ENCODE peak calls at places on chromosome 5, in five cellular contexts. One of them, this sample, is unnamed.

GRCh38 chr5:135883441-135883840 is 12.2 kb downstream of the IL9 start:
- DNase-seq in GM23248: no peak
- DNase-seq in astrocyte of the spinal cord: no peak
- DNase-seq in cardiac muscle cell: no peak
- DNase-seq in foreskin fibroblast: no peak
- DNase-seq in this sample: no peak

GRCh38 chr5:39177629-39177959 is 41.8 kb downstream of the FYB1 start:
- DNase-seq in GM23248: no peak
- DNase-seq in astrocyte of the spinal cord: no peak
- DNase-seq in foreskin fibroblast: no peak
- DNase-seq in cardiac muscle cell: no peak
- DNase-seq in this sample: no peak

GRCh38 chr5:7742241-7742656 is 108.7 kb downstream of the CFAP90 start:
- DNase-seq in astrocyte of the spinal cord: peak; percentile 47
- DNase-seq in foreskin fibroblast: no peak
- DNase-seq in cardiac muscle cell: no peak
- DNase-seq in GM23248: peak; percentile 33
- DNase-seq in this sample: peak; percentile 44

GRCh38 chr5:27855491-27855890 is 817.1 kb upstream of the CDH9 start:
- DNase-seq in cardiac muscle cell: peak; percentile 8
- DNase-seq in foreskin fibroblast: no peak
- DNase-seq in astrocyte of the spinal cord: peak; percentile 44
- DNase-seq in GM23248: no peak
- DNase-seq in this sample: no peak

GRCh38 chr5:125695994-125696679 is 727.1 kb upstream of the GRAMD2B start:
- DNase-seq in astrocyte of the spinal cord: peak; percentile 70
- DNase-seq in cardiac muscle cell: peak; percentile 53
- DNase-seq in foreskin fibroblast: peak; percentile 38
- DNase-seq in GM23248: peak; percentile 7
- DNase-seq in this sample: no peak

GRCh38 chr5:171647043-171647899 is 138.3 kb upstream of the SMIM23 start:
- DNase-seq in foreskin fibroblast: peak; percentile 8
- DNase-seq in astrocyte of the spinal cord: peak; percentile 81
- DNase-seq in cardiac muscle cell: peak; percentile 65
- DNase-seq in GM23248: peak; percentile 42
- DNase-seq in this sample: peak; percentile 83

GRCh38 chr5:138724470-138725146 is 28.6 kb upstream of the CTNNA1 start:
- DNase-seq in foreskin fibroblast: no peak
- DNase-seq in cardiac muscle cell: peak; percentile 50
- DNase-seq in GM23248: peak; percentile 70
- DNase-seq in astrocyte of the spinal cord: no peak
- DNase-seq in this sample: peak; percentile 63

GRCh38 chr5:53355930-53356329 is 124.5 kb upstream of the FST start:
- DNase-seq in GM23248: no peak
- DNase-seq in cardiac muscle cell: no peak
- DNase-seq in astrocyte of the spinal cord: no peak
- DNase-seq in foreskin fibroblast: no peak
- DNase-seq in this sample: no peak

GRCh38 chr5:17113174-17113941 is 104.1 kb upstream of the BASP1 start:
- DNase-seq in foreskin fibroblast: peak; percentile 80
- DNase-seq in cardiac muscle cell: peak; percentile 43
- DNase-seq in astrocyte of the spinal cord: peak; percentile 80
- DNase-seq in GM23248: peak; percentile 88
- DNase-seq in this sample: peak; percentile 57

GRCh38 chr5:132260051-132260450 is 2.6 kb downstream of the PDLIM4 start:
- DNase-seq in GM23248: peak; percentile 71
- DNase-seq in foreskin fibroblast: no peak
- DNase-seq in cardiac muscle cell: no peak
- DNase-seq in astrocyte of the spinal cord: peak; percentile 49
- DNase-seq in this sample: no peak

GRCh38 chr5:142747034-142747433 is 23.1 kb upstream of the ARHGAP26 start:
- DNase-seq in astrocyte of the spinal cord: no peak
- DNase-seq in GM23248: peak; percentile 83
- DNase-seq in foreskin fibroblast: peak; percentile 31
- DNase-seq in cardiac muscle cell: peak; percentile 71
- DNase-seq in this sample: no peak

GRCh38 chr5:126106032-126106431 is 317.2 kb upstream of the GRAMD2B start:
- DNase-seq in GM23248: peak; percentile 65
- DNase-seq in foreskin fibroblast: no peak
- DNase-seq in astrocyte of the spinal cord: no peak
- DNase-seq in cardiac muscle cell: no peak
- DNase-seq in this sample: no peak

GRCh38 chr5:157971466-157972324 is 112.8 kb upstream of the CLINT1 start:
- DNase-seq in cardiac muscle cell: peak; percentile 45
- DNase-seq in GM23248: peak; percentile 35
- DNase-seq in astrocyte of the spinal cord: no peak
- DNase-seq in foreskin fibroblast: no peak
- DNase-seq in this sample: peak; percentile 17

GRCh38 chr5:18197734-18198133 is 563.5 kb downstream of the TAF11L14 start:
- DNase-seq in astrocyte of the spinal cord: no peak
- DNase-seq in cardiac muscle cell: no peak
- DNase-seq in foreskin fibroblast: no peak
- DNase-seq in GM23248: no peak
- DNase-seq in this sample: no peak

GRCh38 chr5:143142596-143143435 is 260.7 kb downstream of the NR3C1 start:
- DNase-seq in astrocyte of the spinal cord: peak; percentile 29
- DNase-seq in foreskin fibroblast: no peak
- DNase-seq in cardiac muscle cell: peak; percentile 85
- DNase-seq in GM23248: peak; percentile 34
- DNase-seq in this sample: peak; percentile 59

GRCh38 chr5:59569158-59569557 is 324.4 kb downstream of the PDE4D start:
- DNase-seq in cardiac muscle cell: no peak
- DNase-seq in astrocyte of the spinal cord: no peak
- DNase-seq in GM23248: no peak
- DNase-seq in foreskin fibroblast: no peak
- DNase-seq in this sample: no peak

GRCh38 chr5:179731791-179732411 is 721 bp upstream of the MAML1 start:
- DNase-seq in cardiac muscle cell: peak; percentile 90
- DNase-seq in astrocyte of the spinal cord: no peak
- DNase-seq in GM23248: peak; percentile 94
- DNase-seq in foreskin fibroblast: peak; percentile 83
- DNase-seq in this sample: peak; percentile 53

GRCh38 chr5:142014911-142015584 is 2.2 kb upstream of the GNPDA1 start:
- DNase-seq in GM23248: peak; percentile 79
- DNase-seq in foreskin fibroblast: peak; percentile 28
- DNase-seq in cardiac muscle cell: peak; percentile 64
- DNase-seq in astrocyte of the spinal cord: peak; percentile 80
- DNase-seq in this sample: no peak

GRCh38 chr5:101278011-101278687 is 375.1 kb upstream of the ST8SIA4 start:
- DNase-seq in GM23248: peak; percentile 74
- DNase-seq in astrocyte of the spinal cord: peak; percentile 35
- DNase-seq in foreskin fibroblast: no peak
- DNase-seq in cardiac muscle cell: no peak
- DNase-seq in this sample: no peak

GRCh38 chr5:59786271-59786805 is 107.2 kb downstream of the PDE4D start:
- DNase-seq in foreskin fibroblast: peak; percentile 81
- DNase-seq in GM23248: peak; percentile 94
- DNase-seq in cardiac muscle cell: peak; percentile 79
- DNase-seq in astrocyte of the spinal cord: peak; percentile 87
- DNase-seq in this sample: peak; percentile 51

GRCh38 chr5:80238778-80239679 is 16.8 kb downstream of the SERINC5 start:
- DNase-seq in astrocyte of the spinal cord: peak; percentile 81
- DNase-seq in foreskin fibroblast: peak; percentile 57
- DNase-seq in GM23248: peak; percentile 68
- DNase-seq in cardiac muscle cell: peak; percentile 75
- DNase-seq in this sample: peak; percentile 68

GRCh38 chr5:143898381-143898780 is 86.4 kb downstream of the HMHB1 start:
- DNase-seq in astrocyte of the spinal cord: no peak
- DNase-seq in GM23248: no peak
- DNase-seq in foreskin fibroblast: no peak
- DNase-seq in cardiac muscle cell: no peak
- DNase-seq in this sample: no peak

GRCh38 chr5:43639566-43639965 is 36.6 kb downstream of the NNT start:
- DNase-seq in foreskin fibroblast: no peak
- DNase-seq in cardiac muscle cell: no peak
- DNase-seq in GM23248: no peak
- DNase-seq in astrocyte of the spinal cord: no peak
- DNase-seq in this sample: no peak

GRCh38 chr5:34555699-34556513 is 100.2 kb upstream of the RAI14 start:
- DNase-seq in astrocyte of the spinal cord: no peak
- DNase-seq in GM23248: no peak
- DNase-seq in foreskin fibroblast: no peak
- DNase-seq in cardiac muscle cell: no peak
- DNase-seq in this sample: no peak

GRCh38 chr5:148267972-148268371 is 622 bp upstream of the SPINK13 start:
- DNase-seq in astrocyte of the spinal cord: no peak
- DNase-seq in cardiac muscle cell: peak; percentile 4
- DNase-seq in foreskin fibroblast: no peak
- DNase-seq in GM23248: no peak
- DNase-seq in this sample: no peak

GRCh38 chr5:68489556-68489955 is 274.0 kb downstream of the PIK3R1 start:
- DNase-seq in astrocyte of the spinal cord: no peak
- DNase-seq in GM23248: no peak
- DNase-seq in cardiac muscle cell: no peak
- DNase-seq in foreskin fibroblast: no peak
- DNase-seq in this sample: no peak

GRCh38 chr5:96226941-96227552 is 206.0 kb downstream of the PCSK1 start:
- DNase-seq in cardiac muscle cell: peak; percentile 96
- DNase-seq in foreskin fibroblast: peak; percentile 94
- DNase-seq in GM23248: peak; percentile 95
- DNase-seq in astrocyte of the spinal cord: peak; percentile 95
- DNase-seq in this sample: peak; percentile 97

GRCh38 chr5:132915681-132916080 is 42.2 kb downstream of the LEAP2 start:
- DNase-seq in foreskin fibroblast: peak; percentile 9
- DNase-seq in cardiac muscle cell: peak; percentile 6
- DNase-seq in astrocyte of the spinal cord: no peak
- DNase-seq in GM23248: peak; percentile 28
- DNase-seq in this sample: peak; percentile 20

GRCh38 chr5:175384724-175385552 is 59.0 kb downstream of the DRD1 start:
- DNase-seq in GM23248: no peak
- DNase-seq in cardiac muscle cell: no peak
- DNase-seq in astrocyte of the spinal cord: peak; percentile 19
- DNase-seq in foreskin fibroblast: no peak
- DNase-seq in this sample: no peak

GRCh38 chr5:79961731-79962579 is 29.1 kb downstream of the MTX3 start:
- DNase-seq in foreskin fibroblast: no peak
- DNase-seq in astrocyte of the spinal cord: no peak
- DNase-seq in GM23248: no peak
- DNase-seq in cardiac muscle cell: no peak
- DNase-seq in this sample: no peak

GRCh38 chr5:134146651-134147544 is 29.9 kb downstream of the SKP1 start:
- DNase-seq in cardiac muscle cell: no peak
- DNase-seq in astrocyte of the spinal cord: no peak
- DNase-seq in GM23248: peak; percentile 21
- DNase-seq in foreskin fibroblast: no peak
- DNase-seq in this sample: no peak

GRCh38 chr5:91848453-91848852 is 465.3 kb upstream of the ARRDC3 start:
- DNase-seq in astrocyte of the spinal cord: peak; percentile 94
- DNase-seq in cardiac muscle cell: peak; percentile 45
- DNase-seq in foreskin fibroblast: peak; percentile 82
- DNase-seq in GM23248: peak; percentile 76
- DNase-seq in this sample: peak; percentile 32

GRCh38 chr5:123084730-123085605 is 4.1 kb upstream of the PRDM6 start:
- DNase-seq in foreskin fibroblast: no peak
- DNase-seq in cardiac muscle cell: no peak
- DNase-seq in GM23248: no peak
- DNase-seq in astrocyte of the spinal cord: no peak
- DNase-seq in this sample: no peak
- H3K4me3 ChIP-seq in foreskin fibroblast: no peak overlapping the region
- H3K4me3 ChIP-seq in cardiac muscle cell: no peak overlapping the region
- H3K4me3 ChIP-seq in GM23248: no peak overlapping the region
- H3K4me3 ChIP-seq in astrocyte of the spinal cord: no peak overlapping the region
- H3K4me3 ChIP-seq in this sample: no peak overlapping the region

GRCh38 chr5:150158170-150158949 is 2.7 kb upstream of the PDGFRB start:
- DNase-seq in GM23248: peak; percentile 79
- DNase-seq in astrocyte of the spinal cord: peak; percentile 35
- DNase-seq in foreskin fibroblast: no peak
- DNase-seq in cardiac muscle cell: peak; percentile 69
- DNase-seq in this sample: no peak
- H3K4me3 ChIP-seq in GM23248: peak overlapping the region; percentile 9
- H3K4me3 ChIP-seq in astrocyte of the spinal cord: no peak overlapping the region
- H3K4me3 ChIP-seq in foreskin fibroblast: no peak overlapping the region
- H3K4me3 ChIP-seq in cardiac muscle cell: no peak overlapping the region
- H3K4me3 ChIP-seq in this sample: no peak overlapping the region

GRCh38 chr5:854966-855743 is 4.4 kb upstream of the ZDHHC11 start:
- DNase-seq in cardiac muscle cell: no peak
- DNase-seq in foreskin fibroblast: no peak
- DNase-seq in astrocyte of the spinal cord: no peak
- DNase-seq in GM23248: no peak
- DNase-seq in this sample: no peak
- H3K4me3 ChIP-seq in cardiac muscle cell: no peak overlapping the region
- H3K4me3 ChIP-seq in foreskin fibroblast: no peak overlapping the region
- H3K4me3 ChIP-seq in astrocyte of the spinal cord: no peak overlapping the region
- H3K4me3 ChIP-seq in GM23248: no peak overlapping the region
- H3K4me3 ChIP-seq in this sample: no peak overlapping the region

GRCh38 chr5:72557576-72558336 is 50.5 kb upstream of the ZNF366 start:
- DNase-seq in GM23248: no peak
- DNase-seq in foreskin fibroblast: no peak
- DNase-seq in astrocyte of the spinal cord: no peak
- DNase-seq in cardiac muscle cell: no peak
- DNase-seq in this sample: no peak

GRCh38 chr5:72556351-72557146 is 49.3 kb upstream of the ZNF366 start:
- DNase-seq in foreskin fibroblast: peak; percentile 78
- DNase-seq in cardiac muscle cell: peak; percentile 93
- DNase-seq in GM23248: peak; percentile 73
- DNase-seq in astrocyte of the spinal cord: peak; percentile 64
- DNase-seq in this sample: peak; percentile 16

GRCh38 chr5:72557147-72557501 is 49.9 kb upstream of the ZNF366 start:
- DNase-seq in GM23248: no peak
- DNase-seq in foreskin fibroblast: no peak
- DNase-seq in cardiac muscle cell: no peak
- DNase-seq in astrocyte of the spinal cord: no peak
- DNase-seq in this sample: no peak

GRCh38 chr5:72554897-72555296 is 47.7 kb upstream of the ZNF366 start:
- DNase-seq in GM23248: no peak
- DNase-seq in astrocyte of the spinal cord: no peak
- DNase-seq in foreskin fibroblast: no peak
- DNase-seq in cardiac muscle cell: no peak
- DNase-seq in this sample: no peak

DNA sequence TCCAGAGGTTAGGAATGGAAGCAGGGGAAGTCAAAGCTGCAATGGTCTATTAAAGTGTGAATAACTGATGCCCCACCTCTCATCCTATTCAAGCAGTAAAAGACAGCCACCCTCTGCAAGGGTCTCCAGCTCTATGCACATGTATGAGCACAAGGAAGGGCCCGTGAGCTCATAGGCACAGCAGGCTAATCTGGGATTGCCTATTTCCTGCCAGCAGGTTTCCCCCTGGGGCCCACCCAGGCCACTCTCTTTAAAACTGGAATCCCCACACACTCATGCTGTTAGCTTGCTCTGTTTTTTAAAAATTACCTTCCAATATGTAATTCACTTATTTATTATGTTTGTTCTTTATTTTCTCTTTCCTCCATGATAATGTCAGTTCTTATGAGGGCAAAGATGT is 48.7 kb upstream of the ZNF366 start:
- DNase-seq in GM23248: peak; percentile 30
- DNase-seq in cardiac muscle cell: peak; percentile 36
- DNase-seq in foreskin fibroblast: no peak
- DNase-seq in astrocyte of the spinal cord: no peak
- DNase-seq in this sample: no peak
- H3K4me3 ChIP-seq in GM23248: peak overlapping the region; percentile 64
- H3K4me3 ChIP-seq in cardiac muscle cell: no peak overlapping the region
- H3K4me3 ChIP-seq in foreskin fibroblast: no peak overlapping the region
- H3K4me3 ChIP-seq in astrocyte of the spinal cord: no peak overlapping the region
- H3K4me3 ChIP-seq in this sample: no peak overlapping the region

GRCh38 chr5:173283318-173284288 is 44.6 kb downstream of the STC2 start:
- DNase-seq in GM23248: peak; percentile 88
- DNase-seq in foreskin fibroblast: peak; percentile 51
- DNase-seq in astrocyte of the spinal cord: peak; percentile 51
- DNase-seq in cardiac muscle cell: peak; percentile 77
- DNase-seq in this sample: peak; percentile 92
- H3K4me3 ChIP-seq in GM23248: peak overlapping the region; percentile 66
- H3K4me3 ChIP-seq in foreskin fibroblast: peak overlapping the region; percentile 15
- H3K4me3 ChIP-seq in astrocyte of the spinal cord: peak overlapping the region; percentile 20
- H3K4me3 ChIP-seq in cardiac muscle cell: peak overlapping the region; percentile 33
- H3K4me3 ChIP-seq in this sample: peak overlapping the region; percentile 50